ENCODE peak calls at places on chromosome 14, in four cellular contexts. N, V, A and C are unnamed samples.

GRCh38 chr14:63393002-63393401 is 74.3 kb upstream of the GPHB5 start:
- DNase-seq in N (no peak), V (no peak), A (no peak), C (no peak)

GRCh38 chr14:94036328-94037167 is 10.4 kb downstream of the OTUB2 start:
- DNase-seq in A (peak), N (no peak), V (peak), C (peak)

GRCh38 chr14:87332001-87332400 is 661.0 kb downstream of the GALC start:
- DNase-seq in V (peak), N (no peak), A (peak), C (peak)

GRCh38 chr14:26191123-26191522 is 406.7 kb downstream of the NOVA1 start:
- DNase-seq in N (no peak), A (peak), V (peak), C (no peak)

GRCh38 chr14:66543996-66544395 is 36.0 kb downstream of the GPHN start:
- DNase-seq in V (no peak), A (no peak), N (no peak), C (no peak)

GRCh38 chr14:53915364-53916014 is 41.1 kb downstream of the BMP4 start:
- DNase-seq in V (no peak), N (no peak), A (peak), C (no peak)

GRCh38 chr14:35696575-35696974 is 112.5 kb downstream of the RALGAPA1 start:
- DNase-seq in V (no peak), A (no peak), N (no peak), C (no peak)

GRCh38 chr14:54207075-54207474 is 189.7 kb upstream of the CDKN3 start:
- DNase-seq in V (no peak), N (no peak), A (peak), C (peak)

GRCh38 chr14:90553921-90554336 is 157.1 kb downstream of the CALM1 start:
- DNase-seq in A (no peak), V (no peak), N (no peak), C (no peak)

GRCh38 chr14:104552738-104553125 is 26.8 kb upstream of the C14orf180 start:
- DNase-seq in N (no peak), A (no peak), V (no peak), C (no peak)

GRCh38 chr14:69720912-69721311 is 46.0 kb upstream of the SRSF5 start:
- DNase-seq in N (no peak), A (no peak), V (no peak), C (no peak)

GRCh38 chr14:91062600-91062999 is 2.2 kb upstream of the RPS6KA5 start:
- DNase-seq in V (no peak), A (no peak), N (no peak), C (peak)

GRCh38 chr14:24634158-24634557 is at the start of gene GZMB:
- DNase-seq in A (peak), V (no peak), N (no peak), C (peak)

GRCh38 chr14:104794099-104794498 is 1.4 kb downstream of the AKT1 start:
- DNase-seq in A (peak), N (no peak), V (peak), C (peak)

GRCh38 chr14:97198813-97199212 is 401.6 kb downstream of the VRK1 start:
- DNase-seq in V (no peak), N (no peak), A (no peak), C (no peak)

GRCh38 chr14:55446127-55446736 is 5.8 kb upstream of the TBPL2 start:
- DNase-seq in N (no peak), V (peak), A (peak), C (peak)

GRCh38 chr14:103558071-103558882 is 4.2 kb downstream of the BAG5 start:
- DNase-seq in V (peak), A (peak), N (no peak), C (peak)

GRCh38 chr14:101113108-101113612 is 209.6 kb upstream of the RTL1 start:
- DNase-seq in A (no peak), N (peak), V (no peak), C (no peak)

GRCh38 chr14:64544607-64545312 is 4.2 kb downstream of the HSPA2 start:
- DNase-seq in A (no peak), N (no peak), V (no peak), C (no peak)

GRCh38 chr14:105312973-105313372 is 1.6 kb upstream of the PACS2 start:
- DNase-seq in A (no peak), N (no peak), V (no peak), C (no peak)

GRCh38 chr14:88005978-88006851 is 1.3 kb downstream of the GPR65 start:
- DNase-seq in A (peak), V (no peak), N (no peak), C (no peak)

GRCh38 chr14:104692939-104693315 is 3.5 kb downstream of the INF2 start:
- DNase-seq in A (no peak), V (no peak), N (no peak), C (no peak)

GRCh38 chr14:104769324-104770071 is 16.6 kb downstream of the SIVA1 start:
- DNase-seq in V (no peak), N (no peak), A (no peak), C (no peak)

GRCh38 chr14:77376380-77376770 is 519 bp downstream of the TMED8 start:
- DNase-seq in A (no peak), V (peak), N (peak), C (peak)

GRCh38 chr14:92690171-92691011 is 58.0 kb downstream of the LGMN start:
- DNase-seq in A (peak), V (peak), N (peak), C (peak)

GRCh38 chr14:88384653-88385205 is 728 bp upstream of the SPATA7 start:
- DNase-seq in V (peak), N (no peak), A (peak), C (peak)

GRCh38 chr14:92677087-92677668 is 71.2 kb downstream of the LGMN start:
- DNase-seq in V (no peak), A (peak), N (peak), C (no peak)

GRCh38 chr14:104977681-104978647 is at the start of gene AHNAK2:
- DNase-seq in N (peak), A (peak), V (peak), C (peak)

GRCh38 chr14:36646664-36647416 is 14.8 kb upstream of the PAX9 start:
- DNase-seq in N (no peak), V (no peak), A (no peak), C (peak)

GRCh38 chr14:104680806-104681688 is 8.4 kb upstream of the INF2 start:
- DNase-seq in N (peak), V (peak), A (peak), C (peak)

GRCh38 chr14:34029921-34030334 is 79.1 kb upstream of the EGLN3 start:
- DNase-seq in N (peak), A (peak), V (no peak), C (no peak)

GRCh38 chr14:80055226-80055625 is 156.1 kb downstream of the DIO2 start:
- DNase-seq in N (no peak), A (no peak), V (peak), C (no peak)

GRCh38 chr14:85248881-85249635 is 280.9 kb upstream of the FLRT2 start:
- DNase-seq in N (no peak), V (peak), A (peak), C (peak)

GRCh38 chr14:69259531-69260245 is at the start of gene GALNT16:
- DNase-seq in N (no peak), V (no peak), A (no peak), C (peak)

GRCh38 chr14:100534528-100535286 is 52.5 kb downstream of the BEGAIN start:
- DNase-seq in A (no peak), N (peak), V (no peak), C (no peak)

GRCh38 chr14:21385170-21385904 is 1.5 kb upstream of the SUPT16H start:
- DNase-seq in V (no peak), N (no peak), A (no peak), C (no peak)

GRCh38 chr14:99273025-99273723 is 1.2 kb upstream of the BCL11B start:
- DNase-seq in A (no peak), V (no peak), N (peak), C (peak)
- H3K4me3 ChIP-seq in A (no peak), V (no peak), N (peak), C (peak)

GRCh38 chr14:95142208-95142607 is 15.1 kb downstream of the DICER1 start:
- DNase-seq in N (no peak), V (no peak), A (no peak), C (no peak)
- TF ChIP-seq CTCF in N (no peak), V (no peak), A (no peak), C (no peak)

GRCh38 chr14:56731187-56731586 is 79.1 kb downstream of the OTX2 start:
- DNase-seq in N (no peak), V (no peak), A (no peak), C (no peak)
- H3K4me3 ChIP-seq in N (no peak), V (no peak), A (no peak), C (no peak)

GRCh38 chr14:73829526-73830431 is 21.9 kb upstream of the PTGR2 start:
- DNase-seq in N (no peak), V (peak), A (peak), C (peak)
- TF ChIP-seq CTCF in N (no peak), V (no peak), A (no peak), C (no peak)

GRCh38 chr14:61472025-61472672 is 150.8 kb downstream of the PRKCH start:
- DNase-seq in A (peak), V (peak), N (no peak), C (peak)
- H3K4me3 ChIP-seq in A (peak), V (peak), N (peak), C (peak)

DNA sequence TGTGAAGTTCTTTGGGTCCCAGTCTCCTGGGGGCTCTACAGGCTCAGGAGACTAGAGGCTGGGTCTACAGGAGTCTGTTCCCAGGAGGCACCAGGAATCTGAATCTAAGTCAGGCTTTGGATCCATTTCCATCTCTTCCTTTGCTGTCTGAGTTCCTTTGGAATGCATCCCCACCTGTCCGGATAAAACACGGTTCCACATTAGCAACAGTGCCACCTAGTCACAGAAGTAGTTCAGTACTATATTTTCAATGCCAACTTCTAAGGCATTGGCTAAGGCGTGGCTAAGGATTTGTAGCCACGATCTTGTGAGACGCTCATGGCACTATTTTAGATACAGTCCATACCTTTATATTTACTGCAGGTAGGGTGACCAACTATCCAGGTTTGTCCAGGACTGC is 15.1 kb downstream of the ZC2HC1C start:
- DNase-seq in V (peak), A (no peak), N (no peak), C (peak)
- TF ChIP-seq CTCF in V (peak), A (no peak), N (no peak), C (peak)

GRCh38 chr14:31879661-31880348 is 197.3 kb upstream of the ARHGAP5 start:
- DNase-seq in A (no peak), N (no peak), V (no peak), C (no peak)

GRCh38 chr14:31881531-31882310 is 195.4 kb upstream of the ARHGAP5 start:
- DNase-seq in A (peak), V (peak), N (no peak), C (no peak)

GRCh38 chr14:31876741-31877140 is 200.4 kb upstream of the ARHGAP5 start:
- DNase-seq in A (no peak), N (no peak), V (no peak), C (no peak)

GRCh38 chr14:31880935-31881334 is 196.2 kb upstream of the ARHGAP5 start:
- DNase-seq in A (peak), N (no peak), V (peak), C (peak)

DNA sequence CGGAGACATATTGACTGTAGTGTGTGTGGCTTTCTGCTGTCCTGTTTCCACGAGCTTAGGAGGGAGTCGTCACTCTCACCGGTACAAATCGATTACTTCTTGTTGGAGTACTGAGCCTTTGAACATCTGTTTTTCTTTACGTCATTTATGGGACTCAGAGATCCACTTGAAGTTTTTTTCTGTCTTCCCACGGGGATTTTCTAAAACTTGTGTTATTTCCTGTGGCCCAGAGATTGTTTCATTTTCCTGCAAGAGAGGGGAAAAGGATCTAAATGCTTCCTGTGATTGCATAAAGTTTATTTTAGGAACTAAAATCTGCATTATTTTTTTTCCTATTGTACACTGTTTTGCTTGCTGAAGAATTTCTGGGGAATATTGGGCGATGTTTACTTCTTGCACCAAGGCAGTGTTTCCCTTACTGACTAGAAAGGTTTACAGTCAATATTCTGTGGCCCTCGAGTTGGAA is 199.7 kb upstream of the ARHGAP5 start:
- DNase-seq in N (no peak), A (peak), V (no peak), C (no peak)
- H3K4me3 ChIP-seq in N (peak), A (no peak), V (no peak), C (no peak)

GRCh38 chr14:78902010-78902623 is 731.9 kb downstream of the NRXN3 start:
- DNase-seq in V (peak), N (no peak), A (peak), C (peak)

DNA sequence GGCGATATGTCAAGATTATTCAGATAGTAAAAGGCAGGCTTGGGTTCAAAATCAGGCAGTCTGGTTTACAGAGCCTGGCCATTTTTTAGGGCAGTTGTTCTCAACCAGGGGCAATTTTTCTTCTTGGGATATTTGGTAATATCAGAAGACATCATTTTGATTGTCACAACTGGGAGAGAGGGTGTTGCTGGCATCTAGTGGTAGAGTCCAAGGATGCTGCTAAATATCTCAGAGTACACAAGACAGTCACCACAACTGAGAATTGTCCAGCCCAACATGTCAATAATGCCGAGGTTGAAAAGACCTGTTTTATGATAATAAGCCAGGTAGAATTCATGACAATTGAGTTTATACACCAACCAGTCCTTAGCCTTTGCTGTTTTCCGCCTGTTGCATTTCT is 733.9 kb downstream of the NRXN3 start:
- DNase-seq in N (no peak), A (no peak), V (peak), C (no peak)
- TF ChIP-seq CTCF in N (no peak), A (no peak), V (peak), C (peak)

GRCh38 chr14:60514378-60515243 is 5.7 kb downstream of the SIX6 start:
- DNase-seq in V (peak), A (no peak), N (no peak), C (no peak)
- H3K4me3 ChIP-seq in V (peak), A (peak), N (peak), C (peak)